ENCODE peak calls at places on chromosomes 11 and 22, in nine cellular contexts. One of them, this sample, is unnamed.

GRCh38 chr22:40487663-40488249 is 117.4 kb downstream of the SGSM3 start:
- DNase-seq in esophagus muscularis mucosa: no peak
- DNase-seq in HCT116: no peak
- DNase-seq in stomach: no peak
- DNase-seq in HepG2: peak
- DNase-seq in transverse colon: no peak
- DNase-seq in prostate gland: no peak
- DNase-seq in sigmoid colon: no peak
- DNase-seq in breast epithelium: no peak
- DNase-seq in this sample: no peak

GRCh38 chr11:76169473-76169881 is 36.8 kb downstream of the WNT11 start:
- DNase-seq in esophagus muscularis mucosa: no peak
- DNase-seq in HCT116: no peak
- DNase-seq in stomach: no peak
- DNase-seq in HepG2: no peak
- DNase-seq in transverse colon: no peak
- DNase-seq in prostate gland: no peak
- DNase-seq in sigmoid colon: no peak
- DNase-seq in breast epithelium: no peak
- DNase-seq in this sample: no peak

GRCh38 chr11:71463331-71464211 is 10.6 kb downstream of the NADSYN1 start:
- DNase-seq in esophagus muscularis mucosa: no peak
- DNase-seq in HCT116: no peak
- DNase-seq in stomach: no peak
- DNase-seq in HepG2: no peak
- DNase-seq in transverse colon: no peak
- DNase-seq in prostate gland: no peak
- DNase-seq in sigmoid colon: peak
- DNase-seq in breast epithelium: no peak
- DNase-seq in this sample: no peak

GRCh38 chr11:121566279-121567168 is 113.8 kb upstream of the SORL1-AS1 start:
- DNase-seq in esophagus muscularis mucosa: no peak
- DNase-seq in HCT116: no peak
- DNase-seq in stomach: no peak
- DNase-seq in HepG2: no peak
- DNase-seq in transverse colon: no peak
- DNase-seq in prostate gland: no peak
- DNase-seq in sigmoid colon: no peak
- DNase-seq in breast epithelium: no peak
- DNase-seq in this sample: no peak

GRCh38 chr22:46421272-46421671 is 85.8 kb downstream of the TRMU start:
- DNase-seq in esophagus muscularis mucosa: no peak
- DNase-seq in HCT116: no peak
- DNase-seq in stomach: no peak
- DNase-seq in HepG2: no peak
- DNase-seq in transverse colon: no peak
- DNase-seq in prostate gland: no peak
- DNase-seq in sigmoid colon: no peak
- DNase-seq in breast epithelium: no peak
- DNase-seq in this sample: peak

GRCh38 chr11:117917591-117917990 is 11.6 kb downstream of the TMPRSS13 start:
- DNase-seq in esophagus muscularis mucosa: no peak
- DNase-seq in HCT116: no peak
- DNase-seq in stomach: no peak
- DNase-seq in HepG2: no peak
- DNase-seq in transverse colon: no peak
- DNase-seq in prostate gland: no peak
- DNase-seq in sigmoid colon: no peak
- DNase-seq in breast epithelium: no peak
- DNase-seq in this sample: no peak

GRCh38 chr11:10488581-10489443 is 33.7 kb downstream of the AMPD3 start:
- DNase-seq in esophagus muscularis mucosa: peak
- DNase-seq in HCT116: no peak
- DNase-seq in stomach: peak
- DNase-seq in HepG2: no peak
- DNase-seq in transverse colon: peak
- DNase-seq in prostate gland: peak
- DNase-seq in sigmoid colon: peak
- DNase-seq in breast epithelium: peak
- DNase-seq in this sample: no peak

GRCh38 chr22:44942056-44942455 is 67.7 kb downstream of the PHF21B start:
- DNase-seq in esophagus muscularis mucosa: no peak
- DNase-seq in HCT116: no peak
- DNase-seq in stomach: no peak
- DNase-seq in HepG2: no peak
- DNase-seq in transverse colon: no peak
- DNase-seq in prostate gland: no peak
- DNase-seq in sigmoid colon: no peak
- DNase-seq in breast epithelium: no peak
- DNase-seq in this sample: no peak

GRCh38 chr11:34940026-34940677 is 23.7 kb downstream of the PDHX start:
- DNase-seq in esophagus muscularis mucosa: no peak
- DNase-seq in HCT116: no peak
- DNase-seq in stomach: no peak
- DNase-seq in HepG2: no peak
- DNase-seq in transverse colon: no peak
- DNase-seq in prostate gland: no peak
- DNase-seq in sigmoid colon: no peak
- DNase-seq in breast epithelium: no peak
- DNase-seq in this sample: no peak

GRCh38 chr11:112706863-112707262 is 254.4 kb upstream of the NCAM1 start:
- DNase-seq in esophagus muscularis mucosa: no peak
- DNase-seq in HCT116: no peak
- DNase-seq in stomach: no peak
- DNase-seq in HepG2: no peak
- DNase-seq in transverse colon: no peak
- DNase-seq in prostate gland: no peak
- DNase-seq in sigmoid colon: no peak
- DNase-seq in breast epithelium: no peak
- DNase-seq in this sample: no peak

GRCh38 chr11:12079726-12080556 is 30.4 kb upstream of the MICAL2 start:
- DNase-seq in esophagus muscularis mucosa: peak
- DNase-seq in HCT116: peak
- DNase-seq in stomach: peak
- DNase-seq in HepG2: peak
- DNase-seq in transverse colon: peak
- DNase-seq in prostate gland: no peak
- DNase-seq in sigmoid colon: peak
- DNase-seq in breast epithelium: peak
- DNase-seq in this sample: no peak

GRCh38 chr11:70270877-70271634 is 566 bp downstream of the PPFIA1 start:
- DNase-seq in esophagus muscularis mucosa: no peak
- DNase-seq in HCT116: no peak
- DNase-seq in stomach: peak
- DNase-seq in HepG2: peak
- DNase-seq in transverse colon: peak
- DNase-seq in prostate gland: no peak
- DNase-seq in sigmoid colon: peak
- DNase-seq in breast epithelium: no peak
- DNase-seq in this sample: peak

GRCh38 chr11:6568191-6568918 is 35.1 kb downstream of the RRP8 start:
- DNase-seq in esophagus muscularis mucosa: peak
- DNase-seq in HCT116: no peak
- DNase-seq in stomach: peak
- DNase-seq in HepG2: no peak
- DNase-seq in transverse colon: no peak
- DNase-seq in prostate gland: no peak
- DNase-seq in sigmoid colon: peak
- DNase-seq in breast epithelium: peak
- DNase-seq in this sample: no peak

GRCh38 chr11:128179512-128179911 is 407.8 kb downstream of the ETS1 start:
- DNase-seq in esophagus muscularis mucosa: no peak
- DNase-seq in HCT116: no peak
- DNase-seq in stomach: no peak
- DNase-seq in HepG2: no peak
- DNase-seq in transverse colon: no peak
- DNase-seq in prostate gland: no peak
- DNase-seq in sigmoid colon: no peak
- DNase-seq in breast epithelium: no peak
- DNase-seq in this sample: no peak

GRCh38 chr11:64637346-64638016 is 46.5 kb downstream of the SLC22A12 start:
- DNase-seq in esophagus muscularis mucosa: no peak
- DNase-seq in HCT116: no peak
- DNase-seq in stomach: no peak
- DNase-seq in HepG2: no peak
- DNase-seq in transverse colon: no peak
- DNase-seq in prostate gland: no peak
- DNase-seq in sigmoid colon: no peak
- DNase-seq in breast epithelium: no peak
- DNase-seq in this sample: no peak

DNA sequence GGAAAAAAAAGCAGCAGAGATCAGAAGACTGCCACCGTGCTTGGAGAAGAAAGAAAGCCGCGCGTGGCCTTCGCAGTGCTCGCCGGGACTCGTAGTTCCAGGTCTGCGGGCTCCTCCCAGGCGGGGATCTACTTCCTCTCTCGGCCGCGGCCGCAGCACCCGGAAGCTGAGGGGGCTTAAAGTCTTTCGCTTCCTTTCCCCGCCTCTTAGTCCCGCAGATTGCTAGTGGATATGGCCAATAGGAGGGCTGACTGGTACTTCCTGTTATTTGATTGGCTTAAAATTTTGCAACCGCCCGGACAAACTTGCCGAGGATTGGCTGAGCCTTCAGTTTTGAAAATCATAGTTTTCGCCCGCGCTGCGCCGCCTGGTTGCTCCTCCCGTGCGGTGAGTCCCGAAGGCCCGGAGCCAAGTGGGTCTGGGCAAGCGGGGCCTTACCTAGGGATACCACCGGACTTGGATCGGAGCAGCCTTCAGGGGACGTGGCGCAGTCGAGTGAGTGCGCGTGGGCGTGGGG is at the start of gene INCENP:
- DNase-seq in esophagus muscularis mucosa: peak
- DNase-seq in HCT116: peak
- DNase-seq in stomach: peak
- DNase-seq in HepG2: peak
- DNase-seq in transverse colon: peak
- DNase-seq in prostate gland: peak
- DNase-seq in sigmoid colon: peak
- DNase-seq in breast epithelium: peak
- DNase-seq in this sample: peak
- TF ChIP-seq POLR2A in esophagus muscularis mucosa: no peak
- TF ChIP-seq POLR2A in HCT116: no peak
- TF ChIP-seq POLR2A in stomach: no peak
- TF ChIP-seq POLR2A in HepG2: peak
- TF ChIP-seq POLR2A in transverse colon: peak
- TF ChIP-seq POLR2A in prostate gland: peak
- TF ChIP-seq POLR2A in sigmoid colon: no peak
- TF ChIP-seq POLR2A in breast epithelium: no peak
- TF ChIP-seq POLR2A in this sample: no peak

DNA sequence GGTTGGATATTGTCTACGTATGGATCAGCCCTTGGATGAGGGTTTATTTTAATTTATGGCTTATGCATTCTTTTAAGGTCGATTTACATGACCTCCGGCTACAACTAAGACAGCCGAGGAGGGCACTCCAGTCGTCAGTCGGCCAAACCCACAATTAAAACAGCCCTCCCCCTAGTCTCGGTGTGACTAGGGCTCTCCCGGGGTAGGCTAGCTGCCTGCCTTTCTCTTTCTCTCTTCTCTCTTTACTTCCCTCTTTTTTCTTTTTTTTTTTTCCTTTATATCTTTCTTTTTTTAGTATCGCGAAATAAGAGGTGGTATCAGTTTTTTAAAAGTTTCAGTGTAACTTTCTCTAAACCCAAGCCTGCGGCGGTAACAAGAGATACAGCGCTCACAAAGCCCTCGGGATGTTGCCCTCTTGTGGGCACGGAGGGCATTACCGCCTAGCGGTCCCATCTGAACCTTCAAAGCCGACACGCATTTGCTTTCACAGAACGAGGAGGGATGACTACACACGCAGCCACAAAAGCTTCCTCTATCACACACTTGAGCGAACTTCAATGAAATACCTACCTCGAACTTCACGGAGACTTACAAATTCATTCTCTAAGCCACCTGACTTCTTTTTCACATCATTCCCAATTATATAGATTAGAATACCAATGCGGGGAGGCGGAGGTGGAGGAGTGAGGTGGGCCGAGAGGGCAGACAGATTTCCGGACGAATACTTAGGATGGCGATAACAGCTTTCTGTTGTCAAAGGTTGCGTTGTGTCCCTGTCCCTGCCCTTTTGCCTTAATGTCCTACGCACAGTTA is 132.3 kb upstream of the C11orf58 start:
- DNase-seq in esophagus muscularis mucosa: peak
- DNase-seq in HCT116: peak
- DNase-seq in stomach: peak
- DNase-seq in HepG2: peak
- DNase-seq in transverse colon: peak
- DNase-seq in prostate gland: peak
- DNase-seq in sigmoid colon: peak
- DNase-seq in breast epithelium: peak
- DNase-seq in this sample: peak
- TF ChIP-seq POLR2AphosphoS5 in esophagus muscularis mucosa: peak
- TF ChIP-seq POLR2AphosphoS5 in HCT116: no peak
- TF ChIP-seq POLR2AphosphoS5 in stomach: peak
- TF ChIP-seq POLR2AphosphoS5 in HepG2: no peak
- TF ChIP-seq POLR2AphosphoS5 in transverse colon: peak
- TF ChIP-seq POLR2AphosphoS5 in prostate gland: peak
- TF ChIP-seq POLR2AphosphoS5 in sigmoid colon: peak
- TF ChIP-seq POLR2AphosphoS5 in breast epithelium: peak
- TF ChIP-seq POLR2AphosphoS5 in this sample: no peak

GRCh38 chr22:42074153-42074750 is at the start of gene PHETA2:
- DNase-seq in esophagus muscularis mucosa: no peak
- DNase-seq in HCT116: no peak
- DNase-seq in stomach: peak
- DNase-seq in HepG2: no peak
- DNase-seq in transverse colon: peak
- DNase-seq in prostate gland: no peak
- DNase-seq in sigmoid colon: no peak
- DNase-seq in breast epithelium: peak
- DNase-seq in this sample: no peak
- TF ChIP-seq POLR2A in esophagus muscularis mucosa: no peak
- TF ChIP-seq POLR2A in HCT116: no peak
- TF ChIP-seq POLR2A in stomach: no peak
- TF ChIP-seq POLR2A in HepG2: no peak
- TF ChIP-seq POLR2A in transverse colon: peak
- TF ChIP-seq POLR2A in prostate gland: no peak
- TF ChIP-seq POLR2A in sigmoid colon: no peak
- TF ChIP-seq POLR2A in breast epithelium: no peak
- TF ChIP-seq POLR2A in this sample: no peak

DNA sequence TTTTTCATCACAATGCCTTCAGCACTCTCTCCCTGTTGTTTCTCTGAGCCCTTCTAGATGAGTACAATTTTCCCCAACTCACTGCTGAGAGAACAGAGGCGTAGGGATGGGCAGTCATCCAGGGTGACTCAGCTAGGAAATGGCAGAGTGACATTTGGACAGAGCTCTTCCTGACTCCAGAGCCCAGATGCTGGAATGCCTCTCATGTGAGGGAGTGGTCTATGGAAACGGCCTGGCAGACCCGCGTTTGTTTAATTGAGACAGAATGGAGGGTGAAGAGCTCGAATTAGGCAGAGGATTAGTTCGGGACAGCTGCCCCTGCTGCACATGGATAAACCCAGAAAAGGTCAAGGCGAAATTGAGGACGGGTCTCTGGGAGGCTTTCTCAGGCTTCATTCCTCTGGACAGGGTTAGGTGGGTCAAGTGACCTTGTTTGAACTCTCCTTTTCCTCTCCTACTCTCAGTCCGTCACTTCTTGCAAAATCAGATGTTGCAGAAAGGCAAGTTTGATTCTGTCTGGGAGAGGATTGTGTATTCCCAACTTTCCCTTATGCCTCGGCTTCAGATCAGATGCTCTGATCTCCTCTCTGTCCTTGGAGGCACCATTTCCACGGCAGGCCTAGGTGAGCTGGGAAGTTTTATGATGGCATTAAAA is 7.6 kb upstream of the LMO2 start:
- DNase-seq in esophagus muscularis mucosa: peak
- DNase-seq in HCT116: peak
- DNase-seq in stomach: peak
- DNase-seq in HepG2: no peak
- DNase-seq in transverse colon: peak
- DNase-seq in prostate gland: peak
- DNase-seq in sigmoid colon: peak
- DNase-seq in breast epithelium: peak
- DNase-seq in this sample: no peak
- TF ChIP-seq POLR2AphosphoS5 in esophagus muscularis mucosa: peak
- TF ChIP-seq POLR2AphosphoS5 in HCT116: peak
- TF ChIP-seq POLR2AphosphoS5 in stomach: peak
- TF ChIP-seq POLR2AphosphoS5 in HepG2: no peak
- TF ChIP-seq POLR2AphosphoS5 in transverse colon: peak
- TF ChIP-seq POLR2AphosphoS5 in prostate gland: peak
- TF ChIP-seq POLR2AphosphoS5 in sigmoid colon: peak
- TF ChIP-seq POLR2AphosphoS5 in breast epithelium: no peak
- TF ChIP-seq POLR2AphosphoS5 in this sample: no peak

This sample was measured in GM12891.